ENCODE peak calls at places on chromosomes 7 and 10, in four cellular contexts. A, Z, W and E are unnamed samples.

GRCh38 chr10:22911889-22912762 is 15.7 kb upstream of the ARMC3 start:
- DNase-seq in A (no peak), W (no peak), Z (no peak), E (no peak)

GRCh38 chr7:104960741-104961479 is 53.1 kb upstream of the KMT2E start:
- DNase-seq in W (no peak), A (no peak), Z (no peak), E (no peak)

GRCh38 chr10:82953331-82953730 is 1078.3 kb downstream of the NRG3 start:
- DNase-seq in A (no peak), Z (no peak), W (no peak), E (no peak)

GRCh38 chr10:49144021-49144720 is 10.3 kb upstream of the FAM170B start:
- DNase-seq in W (no peak), A (peak; percentile 81), Z (no peak), E (no peak)

GRCh38 chr10:80276335-80276734 is 13.1 kb downstream of the MAT1A start:
- DNase-seq in Z (no peak), A (no peak), W (no peak), E (no peak)

GRCh38 chr10:101028446-101029244 is 2.3 kb downstream of the PDZD7 start:
- DNase-seq in Z (no peak), A (no peak), W (no peak), E (no peak)

GRCh38 chr10:69353981-69354635 is 62.6 kb downstream of the TACR2 start:
- DNase-seq in A (no peak), Z (no peak), W (no peak), E (no peak)

GRCh38 chr10:22821501-22821900 is 106.4 kb upstream of the ARMC3 start:
- DNase-seq in Z (no peak), W (no peak), A (peak; percentile 86), E (no peak)

GRCh38 chr7:76423666-76424412 is 911 bp upstream of the ZP3 start:
- DNase-seq in W (peak; percentile 43), Z (no peak), A (no peak), E (peak; percentile 34)

GRCh38 chr7:29563590-29564454 is at the start of gene PRR15:
- DNase-seq in Z (peak; percentile 57), W (peak; percentile 81), A (no peak), E (peak; percentile 70)

GRCh38 chr10:115572740-115573455 is 479.7 kb downstream of the ATRNL1 start:
- DNase-seq in A (no peak), W (peak; percentile 42), Z (no peak), E (peak; percentile 17)

GRCh38 chr10:103696411-103697145 is 158.8 kb downstream of the SH3PXD2A start:
- DNase-seq in Z (no peak), W (peak; percentile 72), A (peak; percentile 92), E (peak; percentile 23)

GRCh38 chr10:110502851-110503301 is 5.2 kb downstream of the DUSP5 start:
- DNase-seq in Z (no peak), W (no peak), A (peak; percentile 80), E (no peak)

GRCh38 chr7:27269455-27269854 is 26.9 kb downstream of the EVX1 start:
- DNase-seq in W (no peak), A (no peak), Z (no peak), E (no peak)

GRCh38 chr10:14822879-14823755 is 14.7 kb downstream of the CDNF start:
- DNase-seq in W (peak; percentile 61), Z (no peak), A (peak; percentile 59), E (peak; percentile 22)

GRCh38 chr10:118571123-118571522 is 24.3 kb downstream of the PRLHR start:
- DNase-seq in Z (no peak), A (no peak), W (peak; percentile 14), E (no peak)

GRCh38 chr10:33334839-33335549 is 527 bp upstream of the NRP1 start:
- DNase-seq in W (peak; percentile 86), Z (peak; percentile 67), A (peak; percentile 87), E (peak; percentile 78)

GRCh38 chr7:117284692-117285091 is 38.2 kb downstream of the WNT2 start:
- DNase-seq in Z (no peak), W (no peak), A (no peak), E (no peak)

GRCh38 chr10:75939541-75939940 is 508.1 kb downstream of the LRMDA start:
- DNase-seq in A (no peak), W (no peak), Z (no peak), E (no peak)

GRCh38 chr10:92239185-92239599 is 51.7 kb downstream of the CPEB3 start:
- DNase-seq in Z (no peak), W (peak; percentile 6), A (no peak), E (no peak)

GRCh38 chr7:129827467-129827990 is 125.2 kb downstream of the UBE2H start:
- DNase-seq in Z (no peak), W (no peak), A (no peak), E (no peak)

GRCh38 chr7:129824291-129825004 is 128.3 kb downstream of the UBE2H start:
- DNase-seq in W (no peak), Z (no peak), A (no peak), E (no peak)

GRCh38 chr7:129825554-129826267 is 127.0 kb downstream of the UBE2H start:
- DNase-seq in W (peak; percentile 91), A (peak; percentile 43), Z (peak; percentile 94), E (peak; percentile 97)

GRCh38 chr7:129828078-129828762 is 124.5 kb downstream of the UBE2H start:
- DNase-seq in W (no peak), A (no peak), Z (no peak), E (no peak)

GRCh38 chr7:129825005-129825553 is 127.7 kb downstream of the UBE2H start:
- DNase-seq in W (peak; percentile 90), Z (peak; percentile 48), A (no peak), E (peak; percentile 59)
- TF ChIP-seq CTCF in W (peak; percentile 45), Z (peak; percentile 29), A (peak; percentile 19), E (no peak)

DNA sequence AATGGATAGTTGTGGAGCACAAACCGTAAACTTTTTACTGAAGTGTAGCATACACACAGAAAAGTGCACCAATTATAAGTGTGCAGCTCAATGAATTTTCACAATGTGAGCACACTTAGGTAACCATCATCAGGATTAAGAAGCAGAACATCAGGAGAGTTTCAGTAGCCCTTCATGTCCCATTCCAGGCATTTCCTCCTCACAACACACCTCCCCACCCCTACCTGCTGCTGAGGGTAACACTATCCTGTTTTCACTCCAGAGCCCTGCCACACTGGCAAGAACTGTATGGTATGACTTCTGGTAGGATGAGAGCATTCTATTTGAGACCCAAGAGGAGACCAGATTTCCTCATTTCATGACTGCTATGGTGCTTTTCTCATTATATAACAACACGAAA is 166.5 kb downstream of the PPP1R3A start:
- DNase-seq in A (no peak), Z (no peak), W (no peak), E (no peak)
- TF ChIP-seq CTCF in A (no peak), Z (no peak), W (no peak), E (no peak)

DNA sequence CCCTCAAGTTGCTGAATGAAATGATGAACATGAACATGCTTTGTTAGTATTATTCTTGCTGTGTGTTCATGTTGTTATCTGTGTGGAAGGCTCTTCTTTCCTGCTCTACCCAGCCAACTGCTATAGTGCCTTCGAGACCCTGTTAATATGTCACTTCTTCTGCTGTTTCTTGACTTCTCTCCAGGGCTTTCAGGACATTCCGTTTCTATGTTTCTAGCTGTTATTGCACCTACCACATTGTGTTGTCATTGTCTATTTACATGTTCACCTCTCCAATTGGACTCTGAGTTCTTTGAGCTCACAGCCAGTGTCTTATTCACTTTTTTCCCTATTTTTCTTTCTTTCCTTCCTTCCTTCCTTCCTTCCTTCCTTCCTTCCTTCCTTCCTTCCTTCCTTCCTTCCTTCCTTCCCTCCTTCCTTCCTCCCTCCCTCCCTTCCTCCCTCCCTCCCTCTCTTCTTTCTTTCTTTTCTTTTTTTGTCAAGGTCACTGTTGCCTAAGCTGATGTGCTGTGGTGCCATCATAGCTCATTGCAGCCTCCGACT is 40.4 kb downstream of the BAMBI start:
- DNase-seq in W (no peak), Z (no peak), A (no peak), E (no peak)
- TF ChIP-seq CTCF in W (no peak), Z (no peak), A (no peak), E (no peak)

GRCh38 chr7:112452102-112452888 is 2.0 kb downstream of the IFRD1 start:
- DNase-seq in W (peak; percentile 56), Z (no peak), A (peak; percentile 42), E (peak; percentile 47)
- TF ChIP-seq CTCF in W (peak; percentile 47), Z (peak; percentile 44), A (peak; percentile 12), E (peak; percentile 28)

GRCh38 chr10:19683965-19684364 is 132.3 kb upstream of the PLXDC2 start:
- DNase-seq in W (no peak), A (peak; percentile 59), Z (no peak), E (no peak)
- TF ChIP-seq CTCF in W (peak; percentile 18), A (peak; percentile 51), Z (no peak), E (no peak)

DNA sequence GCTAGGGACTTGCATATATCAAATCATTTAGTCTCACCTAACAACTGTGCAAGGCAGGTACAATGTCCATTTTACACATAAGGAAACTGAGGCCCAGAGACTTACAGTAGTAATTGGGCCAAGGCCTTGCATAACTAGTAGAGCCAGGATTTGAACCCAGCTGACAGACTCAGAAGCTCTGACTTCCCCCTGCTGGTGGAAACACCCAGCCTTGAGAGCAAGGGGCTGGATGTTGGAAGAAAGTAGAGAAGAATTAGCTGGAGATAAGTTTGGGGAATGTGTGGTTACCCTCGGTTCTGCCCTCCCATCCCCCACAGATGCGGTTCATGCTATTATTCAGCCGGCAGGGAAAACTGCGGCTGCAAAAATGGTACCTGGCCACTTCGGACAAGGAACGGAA is 2.0 kb downstream of the AP1S1 start:
- DNase-seq in W (no peak), Z (no peak), A (no peak), E (no peak)
- TF ChIP-seq CTCF in W (no peak), Z (peak; percentile 11), A (peak; percentile 21), E (no peak)

GRCh38 chr10:124705817-124706461 is 38.2 kb downstream of the FAM53B start:
- DNase-seq in A (no peak), Z (no peak), W (no peak), E (no peak)
- TF ChIP-seq CTCF in A (no peak), Z (no peak), W (no peak), E (no peak)

GRCh38 chr7:158494162-158494586 is 93.4 kb downstream of the PTPRN2 start:
- DNase-seq in Z (no peak), W (peak; percentile 50), A (no peak), E (no peak)
- TF ChIP-seq CTCF in Z (no peak), W (peak; percentile 36), A (no peak), E (no peak)